ENCODE peak calls at places on chromosomes 3 and 15, in six cellular contexts. N is fibroblast of lung; R is HS-5; Y is activated naive CD4-positive, alpha-beta T cell; K is frontal cortex; D is posterior cingulate gyrus. A is an unnamed sample.

GRCh38 chr15:82968066-82968465 is 15.5 kb upstream of the HOMER2 start:
- DNase-seq in N (peak), R (no peak), Y (no peak), K (no peak), D (no peak), A (no peak)

GRCh38 chr3:183968846-183969245 is 48.8 kb downstream of the ABCC5 start:
- DNase-seq in N (no peak), R (no peak), Y (no peak), K (no peak), D (no peak), A (no peak)

GRCh38 chr15:88834211-88834812 is 31.1 kb downstream of the ACAN start:
- DNase-seq in N (peak), R (no peak), Y (no peak), K (no peak), D (peak), A (peak)

GRCh38 chr3:194045289-194045688 is 90.7 kb upstream of the HES1 start:
- DNase-seq in N (no peak), R (no peak), Y (no peak), K (no peak), D (no peak), A (no peak)

GRCh38 chr15:67824157-67824899 is 981 bp upstream of the SKOR1 start:
- DNase-seq in N (no peak), R (no peak), Y (no peak), K (peak), D (peak), A (no peak)

GRCh38 chr3:107756649-107757048 is 233.9 kb downstream of the BBX start:
- DNase-seq in N (peak), R (no peak), Y (no peak), K (no peak), D (no peak), A (no peak)

GRCh38 chr15:72496783-72497182 is 22.7 kb downstream of the ARIH1 start:
- DNase-seq in N (no peak), R (no peak), Y (no peak), K (no peak), D (no peak), A (no peak)

GRCh38 chr15:90571063-90571541 is 41.4 kb downstream of the CRTC3 start:
- DNase-seq in N (no peak), R (no peak), Y (no peak), K (no peak), D (no peak), A (peak)

GRCh38 chr3:122824465-122825379 is 29.9 kb downstream of the SLC49A4 start:
- DNase-seq in N (peak), R (no peak), Y (no peak), K (no peak), D (no peak), A (no peak)

GRCh38 chr3:23258110-23258509 is 55.0 kb downstream of the UBE2E2 start:
- DNase-seq in N (peak), R (peak), Y (no peak), K (no peak), D (no peak), A (no peak)

GRCh38 chr15:70059476-70060213 is 38.1 kb downstream of the TLE3 start:
- DNase-seq in N (no peak), R (no peak), Y (no peak), K (no peak), D (no peak), A (no peak)

GRCh38 chr15:61659571-61660190 is 400.6 kb downstream of the VPS13C start:
- DNase-seq in N (peak), R (peak), Y (no peak), K (no peak), D (no peak), A (no peak)

GRCh38 chr3:3699407-3699806 is 99.8 kb upstream of the LRRN1 start:
- DNase-seq in N (no peak), R (no peak), Y (no peak), K (no peak), D (no peak), A (no peak)

GRCh38 chr15:80210612-80211554 is 41.1 kb downstream of the CTXND1 start:
- DNase-seq in N (no peak), R (no peak), Y (no peak), K (no peak), D (no peak), A (no peak)

GRCh38 chr3:126521122-126521891 is 2.6 kb upstream of the CHST13 start:
- DNase-seq in N (no peak), R (no peak), Y (no peak), K (no peak), D (peak), A (no peak)

GRCh38 chr3:36362973-36363372 is 17.3 kb upstream of the STAC start:
- DNase-seq in N (peak), R (peak), Y (no peak), K (no peak), D (no peak), A (no peak)

GRCh38 chr3:55629432-55629831 is 142.3 kb upstream of the WNT5A start:
- DNase-seq in N (no peak), R (no peak), Y (no peak), K (no peak), D (no peak), A (no peak)

GRCh38 chr15:96218623-96219465 is 111.7 kb upstream of the NR2F2 start:
- DNase-seq in N (no peak), R (no peak), Y (no peak), K (no peak), D (no peak), A (no peak)

GRCh38 chr3:13623101-13623654 is 74.3 kb downstream of the FBLN2 start:
- DNase-seq in N (no peak), R (no peak), Y (no peak), K (no peak), D (peak), A (no peak)

GRCh38 chr15:56428821-56429458 is 36.0 kb downstream of the MNS1 start:
- DNase-seq in N (peak), R (peak), Y (no peak), K (peak), D (no peak), A (peak)